ENCODE peak calls at places on chromosomes 3 and 15, in five cellular contexts. Z is epithelial cell of esophagus; W is NB4; V is CD8-positive, alpha-beta T cell; U is neural crest cell. H is an unnamed sample.

GRCh38 chr3:194265505-194265892 is 85.6 kb downstream of the CPN2 start:
- DNase-seq in Z (peak; percentile 36), W (no peak), V (no peak), U (no peak), H (no peak)

GRCh38 chr15:39581501-39582285 is 814 bp downstream of the THBS1 start:
- DNase-seq in Z (peak; percentile 69), W (peak; percentile 31), V (no peak), U (peak; percentile 13), H (peak; percentile 54)

GRCh38 chr15:60077581-60078359 is 73.7 kb downstream of the FOXB1 start:
- DNase-seq in Z (no peak), W (no peak), V (no peak), U (no peak), H (no peak)

GRCh38 chr15:28935316-28935715 is 49.5 kb downstream of the APBA2 start:
- DNase-seq in Z (no peak), W (peak; percentile 70), V (peak; percentile 77), U (peak; percentile 33), H (peak; percentile 51)

GRCh38 chr15:74179101-74179841 is 5.8 kb downstream of the ISLR start:
- DNase-seq in Z (no peak), W (peak; percentile 70), V (no peak), U (no peak), H (no peak)

GRCh38 chr3:32951410-32951811 is at the start of gene CCR4:
- DNase-seq in Z (no peak), W (no peak), V (peak; percentile 44), U (no peak), H (no peak)

GRCh38 chr3:178421069-178421468 is 115.2 kb upstream of the KCNMB2 start:
- DNase-seq in Z (no peak), W (no peak), V (no peak), U (no peak), H (no peak)

GRCh38 chr15:62933388-62933787 is 109.2 kb upstream of the TPM1 start:
- DNase-seq in Z (peak; percentile 35), W (no peak), V (no peak), U (no peak), H (no peak)

GRCh38 chr3:95029644-95030043 is 966.8 kb downstream of the NSUN3 start:
- DNase-seq in Z (no peak), W (no peak), V (no peak), U (no peak), H (no peak)

GRCh38 chr3:195907730-195908438 is 467 bp downstream of the TNK2 start:
- DNase-seq in Z (peak; percentile 49), W (peak; percentile 74), V (peak; percentile 61), U (no peak), H (no peak)

GRCh38 chr3:172397716-172398405 is 50.4 kb downstream of the GHSR start:
- DNase-seq in Z (peak; percentile 58), W (no peak), V (no peak), U (no peak), H (no peak)

DNA sequence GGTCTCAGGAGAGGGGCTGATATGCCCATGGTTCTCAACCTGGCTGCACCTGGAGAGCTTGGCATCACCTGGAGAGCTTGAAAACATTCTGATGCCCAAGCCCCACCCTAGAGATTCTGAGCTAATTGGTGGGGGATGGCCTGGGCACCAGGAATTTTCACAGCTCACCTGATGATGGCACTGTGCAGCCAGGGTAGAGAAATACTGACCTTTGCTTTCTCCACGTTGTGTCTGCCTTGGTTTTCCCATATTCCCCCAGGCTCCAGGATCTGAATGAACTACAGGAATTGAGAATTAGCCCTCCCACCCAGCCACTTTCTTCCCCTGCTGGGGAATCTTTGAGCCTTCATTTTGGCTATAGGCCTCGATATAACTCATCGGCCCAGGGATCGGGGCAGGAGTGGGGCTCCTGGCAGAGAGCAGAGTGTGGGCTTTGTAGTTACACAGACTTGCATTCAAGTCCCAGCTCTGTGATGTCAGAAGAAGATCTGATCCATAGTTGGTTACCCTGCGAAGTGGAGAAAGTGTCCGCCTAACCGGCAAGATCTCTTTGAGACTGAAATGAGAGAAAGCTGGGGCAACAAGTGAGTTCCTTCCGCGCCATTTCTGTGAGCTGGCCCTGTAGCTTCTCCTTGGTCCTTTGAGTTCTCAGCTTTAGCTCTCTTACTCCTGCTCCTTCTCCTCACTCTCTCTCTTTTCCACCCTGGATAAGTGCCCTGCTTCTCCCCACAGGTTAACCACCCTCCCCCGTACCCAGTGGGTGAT is 33.1 kb upstream of the UBE2Q2 start:
- DNase-seq in Z (peak; percentile 79), W (peak; percentile 61), V (no peak), U (no peak), H (no peak)
- TF ChIP-seq CTCF in Z (peak; percentile 72), W (peak; percentile 57), V (no peak), U (peak; percentile 40), H (no peak)

DNA sequence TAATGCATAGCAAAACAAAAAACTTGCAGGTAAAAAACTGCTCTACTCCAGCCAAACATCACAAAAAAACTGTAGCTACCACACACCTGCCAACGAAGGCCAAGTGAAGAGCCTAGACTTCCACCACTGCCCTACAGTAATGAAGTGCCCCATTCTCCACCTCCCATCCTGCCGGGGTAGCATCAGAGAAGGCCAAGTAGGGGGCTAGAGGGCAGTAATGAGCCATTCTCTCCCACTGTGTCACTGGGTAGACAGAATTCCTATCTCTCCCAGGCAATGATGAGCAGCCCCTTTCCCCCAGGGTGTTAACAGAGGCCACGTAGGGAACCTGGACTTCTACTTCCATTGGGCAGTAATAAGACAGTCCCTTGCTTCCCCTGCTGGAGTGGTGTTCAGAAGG is 9.5 kb downstream of the SEC22C start:
- DNase-seq in Z (peak; percentile 65), W (peak; percentile 41), V (no peak), U (peak; percentile 22), H (peak; percentile 36)
- TF ChIP-seq CTCF in Z (peak; percentile 47), W (peak; percentile 72), V (no peak), U (peak; percentile 48), H (peak; percentile 31)

GRCh38 chr3:52904552-52904951 is 7.2 kb upstream of the STIMATE start:
- DNase-seq in Z (no peak), W (no peak), V (no peak), U (no peak), H (no peak)

GRCh38 chr3:52910823-52911222 is 13.5 kb upstream of the STIMATE start:
- DNase-seq in Z (no peak), W (no peak), V (no peak), U (no peak), H (no peak)

GRCh38 chr3:52912885-52913731 is 15.8 kb upstream of the STIMATE start:
- DNase-seq in Z (no peak), W (no peak), V (no peak), U (no peak), H (no peak)

GRCh38 chr3:52904000-52904399 is 6.7 kb upstream of the STIMATE start:
- DNase-seq in Z (no peak), W (no peak), V (no peak), U (no peak), H (no peak)

GRCh38 chr3:52907497-52907896 is 10.1 kb upstream of the STIMATE start:
- DNase-seq in Z (no peak), W (no peak), V (no peak), U (no peak), H (no peak)
- TF ChIP-seq CTCF in Z (no peak), W (no peak), V (peak; percentile 21), U (no peak), H (no peak)

DNA sequence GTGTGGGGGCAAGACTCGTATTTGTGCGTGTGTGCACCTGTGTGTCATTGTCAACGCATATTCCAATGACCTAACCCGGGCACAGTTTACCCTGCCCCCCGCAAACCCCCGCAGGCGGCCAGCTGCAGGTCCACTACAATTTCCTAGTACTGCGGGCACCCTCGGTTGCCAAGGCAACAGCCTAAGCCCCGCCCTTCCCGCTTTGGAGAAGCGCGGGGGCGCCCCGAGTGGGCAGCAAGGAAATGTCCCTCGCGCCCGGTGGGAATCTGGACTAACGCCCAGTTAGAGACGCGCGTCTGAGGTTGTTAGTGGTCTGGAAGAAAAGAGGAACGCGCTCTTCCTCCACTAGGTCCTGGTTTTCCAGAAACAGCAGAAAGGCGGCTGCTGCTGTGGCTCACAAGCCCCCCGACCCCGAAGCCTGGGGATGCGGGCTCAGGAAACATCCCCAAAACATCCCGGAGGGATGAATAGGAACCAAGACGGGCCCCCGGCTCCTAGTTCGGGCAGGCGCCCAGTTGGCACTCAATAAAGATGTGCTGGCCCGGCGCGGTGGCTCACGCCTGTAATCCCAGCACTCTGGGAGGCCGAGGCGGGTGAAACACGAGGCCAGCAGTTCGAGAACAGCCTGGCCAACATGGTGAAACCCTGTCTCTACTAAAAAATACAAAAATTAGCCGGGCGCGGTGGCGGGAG is 1.1 kb downstream of the ABHD14A start:
- DNase-seq in Z (no peak), W (peak; percentile 50), V (no peak), U (peak; percentile 66), H (peak; percentile 84)
- TF ChIP-seq CTCF in Z (no peak), W (peak; percentile 14), V (no peak), U (peak; percentile 19), H (peak; percentile 17)